ENCODE peak calls at places on chromosomes 6 and 20, in nine cellular contexts. P is right lobe of liver, C is testis, Q is A549, W is heart left ventricle, T is HL-60, V is pancreas, B is heart right ventricle, K is fibroblast of lung. R is an unnamed sample.

GRCh38 chr20:25418779-25419178 is 11.3 kb downstream of the GINS1 start:
- DNase-seq in V (no peak), W (no peak), K (no peak), T (no peak), C (no peak), Q (no peak), P (no peak), B (no peak), R (no peak)

GRCh38 chr20:20719411-20719810 is 7.0 kb upstream of the RALGAPA2 start:
- DNase-seq in K (no peak), T (no peak), Q (no peak), C (no peak), W (no peak), P (no peak), V (no peak), B (no peak), R (no peak)

GRCh38 chr6:129929433-129929832 is 68.3 kb upstream of the TMEM244 start:
- DNase-seq in T (peak), Q (peak), K (peak), B (no peak), P (no peak), W (no peak), C (no peak), V (no peak), R (no peak)

GRCh38 chr20:44018684-44019637 is 104.3 kb downstream of the TOX2 start:
- DNase-seq in Q (no peak), C (no peak), V (no peak), B (no peak), W (no peak), K (no peak), P (no peak), T (no peak), R (no peak)

GRCh38 chr20:63323298-63323820 is 30.4 kb downstream of the COL20A1 start:
- DNase-seq in V (no peak), K (no peak), P (no peak), C (no peak), B (no peak), T (no peak), Q (peak), W (peak), R (no peak)

GRCh38 chr6:150183105-150183504 is 40.3 kb downstream of the PPP1R14C start:
- DNase-seq in Q (no peak), W (no peak), K (no peak), B (no peak), C (no peak), P (no peak), V (no peak), T (no peak), R (no peak)

GRCh38 chr6:139249387-139249786 is 42.4 kb downstream of the TXLNB start:
- DNase-seq in P (no peak), C (peak), T (no peak), W (no peak), B (no peak), V (no peak), Q (no peak), K (no peak), R (no peak)

GRCh38 chr6:144722214-144722737 is 437.1 kb downstream of the UTRN start:
- DNase-seq in V (no peak), C (no peak), T (no peak), K (no peak), Q (no peak), W (no peak), B (no peak), P (no peak), R (no peak)

GRCh38 chr6:129181001-129181400 is 298.1 kb downstream of the LAMA2 start:
- DNase-seq in T (no peak), P (no peak), V (no peak), Q (no peak), C (no peak), W (no peak), B (no peak), K (no peak), R (no peak)

GRCh38 chr6:22399693-22400092 is 102.9 kb upstream of the PRL start:
- DNase-seq in V (no peak), P (no peak), B (no peak), T (no peak), C (no peak), Q (peak), K (peak), W (no peak), R (no peak)

DNA sequence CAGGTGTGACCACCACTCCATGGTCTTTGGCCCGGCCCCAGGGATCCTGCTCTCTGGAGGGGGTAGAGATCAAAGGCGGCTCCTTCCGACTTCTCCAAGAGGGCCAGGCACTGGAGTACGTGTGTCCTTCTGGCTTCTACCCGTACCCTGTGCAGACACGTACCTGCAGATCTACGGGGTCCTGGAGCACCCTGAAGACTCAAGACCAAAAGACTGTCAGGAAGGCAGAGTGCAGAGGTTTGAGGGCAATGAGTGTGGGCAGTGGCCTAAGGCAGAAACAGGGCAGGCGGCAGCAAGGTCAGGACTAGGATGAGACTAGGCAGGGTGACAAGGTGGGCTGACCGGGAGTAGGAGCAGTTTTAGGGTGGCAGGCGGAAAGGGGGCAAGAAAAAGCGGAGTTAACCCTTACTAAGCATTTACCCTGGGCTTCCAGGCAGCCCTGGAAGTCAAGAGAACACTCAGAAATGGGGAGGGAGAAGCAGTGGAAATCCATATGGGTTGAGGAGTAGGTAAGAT is 533 bp downstream of the CFB start:
- DNase-seq in P (no peak), W (no peak), B (no peak), C (no peak), V (no peak), K (no peak), Q (no peak), T (no peak), R (no peak)
- H3K27ac ChIP-seq in P (peak), W (peak), B (peak), C (peak), V (peak), K (peak), Q (peak), T (no peak), R (peak)

GRCh38 chr6:137863126-137863996 is 3.7 kb upstream of the TNFAIP3 start:
- DNase-seq in V (no peak), K (peak), T (no peak), W (no peak), P (no peak), C (no peak), B (no peak), Q (no peak), R (no peak)
- H3K4me3 ChIP-seq in V (no peak), K (no peak), T (no peak), W (no peak), P (no peak), C (no peak), B (no peak), Q (no peak), R (no peak)

DNA sequence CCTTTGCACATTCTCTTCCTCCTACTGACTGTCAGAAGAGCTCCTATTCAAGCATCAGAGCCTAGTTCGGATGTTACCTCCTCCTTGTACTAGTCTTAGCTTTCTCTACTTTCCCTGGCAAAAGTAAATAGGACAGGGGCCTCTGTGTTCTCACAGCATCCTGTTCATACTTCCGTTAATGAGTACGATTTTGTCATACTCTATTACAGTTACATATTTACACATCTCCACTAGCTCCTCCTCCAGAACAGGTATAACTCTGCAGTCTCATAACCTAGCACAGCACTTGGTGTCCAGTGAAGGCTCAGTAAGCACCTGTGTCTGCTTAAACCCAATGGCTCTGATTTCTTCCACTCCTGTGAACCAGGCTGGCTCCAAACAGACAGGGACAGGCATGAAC is 7.0 kb downstream of the ELMO2 start:
- DNase-seq in B (no peak), K (no peak), T (peak), V (no peak), C (no peak), W (no peak), P (no peak), Q (no peak), R (no peak)
- H3K27ac ChIP-seq in B (no peak), K (no peak), T (peak), V (peak), C (peak), W (peak), P (peak), Q (no peak), R (peak)

DNA sequence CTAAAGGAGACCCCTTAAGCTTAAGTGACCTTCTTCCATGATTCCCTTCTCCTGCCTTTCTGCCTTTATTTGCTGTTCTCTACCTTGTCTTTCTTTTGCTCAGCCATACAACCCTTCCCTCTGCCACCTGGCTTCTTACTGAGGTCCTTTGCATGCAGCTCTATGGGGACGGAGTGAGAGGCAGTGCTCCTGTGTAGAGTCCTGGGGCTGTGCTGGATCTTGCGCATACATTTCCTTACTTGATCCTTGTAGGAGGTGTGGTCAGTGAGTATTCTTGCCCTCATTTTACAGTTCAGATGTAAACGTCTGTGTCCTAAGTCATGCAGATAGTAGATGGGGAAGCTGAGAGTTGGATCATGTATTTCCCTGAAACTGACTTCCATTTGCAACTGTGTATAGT is 5.7 kb downstream of the SASH1 start:
- DNase-seq in P (no peak), T (no peak), V (no peak), W (no peak), B (no peak), K (no peak), Q (no peak), C (no peak), R (no peak)
- H3K4me3 ChIP-seq in P (no peak), T (no peak), V (no peak), W (no peak), B (no peak), K (no peak), Q (no peak), C (no peak), R (no peak)

GRCh38 chr20:10590950-10591349 is 82.8 kb downstream of the JAG1 start:
- DNase-seq in C (no peak), V (no peak), K (no peak), P (no peak), W (no peak), Q (no peak), T (no peak), B (no peak), R (no peak)
- H3K27ac ChIP-seq in C (no peak), V (no peak), K (no peak), P (no peak), W (peak), Q (peak), T (no peak), B (peak), R (peak)

DNA sequence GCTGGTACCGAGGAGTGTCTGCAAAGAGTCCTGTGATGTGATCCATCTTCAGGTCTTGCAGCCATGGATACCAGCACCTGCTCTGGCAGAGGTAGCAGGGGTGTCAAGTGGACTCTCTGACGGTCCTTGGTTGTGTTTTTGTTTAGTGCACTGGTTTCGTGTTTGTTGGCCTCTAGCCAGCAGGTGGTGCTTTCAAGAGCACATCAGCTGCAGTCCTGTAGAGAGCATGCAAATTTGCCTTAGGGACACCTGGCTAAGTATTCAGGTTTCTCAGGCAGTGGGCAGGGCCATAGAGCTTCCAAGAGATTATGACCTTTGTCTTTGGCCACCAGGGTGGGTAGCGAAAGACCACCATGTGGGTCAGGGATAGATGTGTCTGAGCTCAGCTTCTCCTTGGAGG is 14.5 kb upstream of the RGS17 start:
- DNase-seq in C (no peak), T (no peak), B (no peak), K (no peak), Q (no peak), P (no peak), V (no peak), W (no peak), R (no peak)
- H3K4me3 ChIP-seq in C (no peak), T (no peak), B (no peak), K (no peak), Q (no peak), P (no peak), V (no peak), W (no peak), R (no peak)

DNA sequence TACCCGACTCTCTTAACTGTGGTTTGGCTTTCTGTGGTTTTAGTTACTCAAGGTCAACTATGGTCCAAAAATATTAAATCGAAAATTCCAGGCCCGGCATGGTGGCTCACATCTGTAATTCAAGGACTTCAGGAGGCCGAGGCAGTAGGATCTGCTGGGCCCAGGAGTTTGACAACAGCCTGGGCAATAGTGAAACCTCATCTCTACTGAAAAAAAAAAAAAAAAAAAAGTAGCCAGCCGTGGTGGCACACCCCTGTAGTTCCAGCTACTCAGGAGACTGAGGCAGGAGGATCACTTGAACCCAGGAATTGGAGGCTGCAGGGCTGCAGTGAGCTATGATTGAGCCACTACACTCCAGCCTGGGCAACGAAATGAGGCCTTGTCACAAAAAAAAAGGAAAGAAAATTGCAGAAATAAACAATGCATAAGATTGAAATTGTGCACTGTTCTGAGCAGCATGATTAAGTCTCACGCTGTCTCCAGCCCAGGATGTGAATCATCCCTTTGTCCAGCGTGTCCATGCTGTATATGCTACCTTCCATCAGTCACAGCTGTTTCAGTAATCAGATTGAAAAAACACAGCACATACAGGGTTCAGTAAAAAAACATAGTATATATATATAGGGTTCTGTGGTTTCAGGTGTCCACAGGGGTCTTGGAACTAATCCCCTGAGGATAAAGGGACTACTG is 40.7 kb downstream of the RGS17 start:
- DNase-seq in B (no peak), T (no peak), K (peak), P (no peak), W (no peak), V (no peak), Q (peak), C (no peak), R (no peak)
- H3K27ac ChIP-seq in B (no peak), T (no peak), K (no peak), P (no peak), W (no peak), V (no peak), Q (peak), C (no peak), R (no peak)